ENCODE peak calls at places on chromosome 5, in four cellular contexts. One of them, this sample, is unnamed.
A peak's percentile ranks its signal among the peaks of the same experiment; 100 is the strongest.

GRCh38 chr5:1514027-1514818 is 9.5 kb downstream of the LPCAT1 start:
- DNase-seq in neural progenitor cell: peak; percentile 7
- DNase-seq in fibroblast of lung: no peak
- DNase-seq in neuronal stem cell: no peak
- DNase-seq in this sample: no peak

GRCh38 chr5:39005566-39006232 is 68.5 kb downstream of the RICTOR start:
- DNase-seq in fibroblast of lung: no peak
- DNase-seq in neuronal stem cell: no peak
- DNase-seq in neural progenitor cell: no peak
- DNase-seq in this sample: no peak

GRCh38 chr5:1335540-1336095 is 9.3 kb downstream of the CLPTM1L start:
- DNase-seq in neural progenitor cell: no peak
- DNase-seq in neuronal stem cell: no peak
- DNase-seq in fibroblast of lung: no peak
- DNase-seq in this sample: no peak

GRCh38 chr5:86786955-86787354 is 169.2 kb downstream of the COX7C start:
- DNase-seq in neuronal stem cell: peak; percentile 6
- DNase-seq in neural progenitor cell: peak; percentile 7
- DNase-seq in fibroblast of lung: no peak
- DNase-seq in this sample: peak; percentile 44

GRCh38 chr5:134463176-134463720 is 51.6 kb upstream of the CDKN2AIPNL start:
- DNase-seq in fibroblast of lung: no peak
- DNase-seq in neuronal stem cell: no peak
- DNase-seq in neural progenitor cell: no peak
- DNase-seq in this sample: no peak

GRCh38 chr5:76801159-76801802 is 17.5 kb upstream of the F2RL1 start:
- DNase-seq in neural progenitor cell: no peak
- DNase-seq in neuronal stem cell: no peak
- DNase-seq in fibroblast of lung: peak; percentile 95
- DNase-seq in this sample: no peak

GRCh38 chr5:115702025-115702424 is 76.2 kb upstream of the TMED7 start:
- DNase-seq in neural progenitor cell: no peak
- DNase-seq in fibroblast of lung: no peak
- DNase-seq in neuronal stem cell: no peak
- DNase-seq in this sample: no peak

GRCh38 chr5:123441408-123441807 is 18.2 kb upstream of the CEP120 start:
- DNase-seq in neural progenitor cell: no peak
- DNase-seq in neuronal stem cell: no peak
- DNase-seq in fibroblast of lung: no peak
- DNase-seq in this sample: no peak

GRCh38 chr5:149747141-149747832 is 17.2 kb downstream of the PPARGC1B start:
- DNase-seq in neural progenitor cell: no peak
- DNase-seq in neuronal stem cell: no peak
- DNase-seq in fibroblast of lung: no peak
- DNase-seq in this sample: peak; percentile 63

GRCh38 chr5:40221796-40222195 is 457.9 kb upstream of the PTGER4 start:
- DNase-seq in neuronal stem cell: no peak
- DNase-seq in neural progenitor cell: no peak
- DNase-seq in fibroblast of lung: peak; percentile 90
- DNase-seq in this sample: no peak

GRCh38 chr5:128632264-128632663 is 94.2 kb upstream of the FBN2 start:
- DNase-seq in fibroblast of lung: no peak
- DNase-seq in neural progenitor cell: no peak
- DNase-seq in neuronal stem cell: no peak
- DNase-seq in this sample: no peak

GRCh38 chr5:137802282-137803210 is 48.4 kb upstream of the HNRNPA0 start:
- DNase-seq in neuronal stem cell: no peak
- DNase-seq in neural progenitor cell: no peak
- DNase-seq in fibroblast of lung: no peak
- DNase-seq in this sample: no peak

GRCh38 chr5:34007116-34007674 is 655 bp downstream of the AMACR start:
- DNase-seq in fibroblast of lung: no peak
- DNase-seq in neural progenitor cell: peak; percentile 30
- DNase-seq in neuronal stem cell: no peak
- DNase-seq in this sample: peak; percentile 53

GRCh38 chr5:1332461-1333001 is 12.4 kb downstream of the CLPTM1L start:
- DNase-seq in neuronal stem cell: no peak
- DNase-seq in fibroblast of lung: no peak
- DNase-seq in neural progenitor cell: no peak
- DNase-seq in this sample: no peak

GRCh38 chr5:9604416-9604815 is 25.7 kb downstream of the TAS2R1 start:
- DNase-seq in fibroblast of lung: no peak
- DNase-seq in neural progenitor cell: no peak
- DNase-seq in neuronal stem cell: no peak
- DNase-seq in this sample: no peak

GRCh38 chr5:178284095-178284675 is 51.6 kb upstream of the PHYKPL start:
- DNase-seq in neuronal stem cell: no peak
- DNase-seq in neural progenitor cell: peak; percentile 52
- DNase-seq in fibroblast of lung: no peak
- DNase-seq in this sample: peak; percentile 54

GRCh38 chr5:3195991-3196390 is 399.6 kb upstream of the IRX1 start:
- DNase-seq in neuronal stem cell: no peak
- DNase-seq in fibroblast of lung: no peak
- DNase-seq in neural progenitor cell: peak; percentile 66
- DNase-seq in this sample: peak; percentile 71

GRCh38 chr5:30607301-30607700 is 586.2 kb upstream of the CDH6 start:
- DNase-seq in fibroblast of lung: peak; percentile 0
- DNase-seq in neuronal stem cell: no peak
- DNase-seq in neural progenitor cell: no peak
- DNase-seq in this sample: no peak

GRCh38 chr5:146785065-146785464 is 93.5 kb downstream of the PPP2R2B start:
- DNase-seq in fibroblast of lung: no peak
- DNase-seq in neuronal stem cell: no peak
- DNase-seq in neural progenitor cell: no peak
- DNase-seq in this sample: no peak

GRCh38 chr5:180860273-180860886 is 696 bp downstream of the ZFP62 start:
- DNase-seq in fibroblast of lung: no peak
- DNase-seq in neuronal stem cell: no peak
- DNase-seq in neural progenitor cell: peak; percentile 76
- DNase-seq in this sample: peak; percentile 89

GRCh38 chr5:10310073-10310779 is 2.5 kb upstream of the CMBL start:
- DNase-seq in neural progenitor cell: no peak
- DNase-seq in fibroblast of lung: peak; percentile 68
- DNase-seq in neuronal stem cell: no peak
- DNase-seq in this sample: no peak

GRCh38 chr5:149636861-149637246 is 55.6 kb downstream of the ARHGEF37 start:
- DNase-seq in neural progenitor cell: peak; percentile 80
- DNase-seq in neuronal stem cell: peak; percentile 75
- DNase-seq in fibroblast of lung: peak; percentile 52
- DNase-seq in this sample: peak; percentile 82

GRCh38 chr5:85647349-85648127 is 970.2 kb upstream of the COX7C start:
- DNase-seq in neuronal stem cell: no peak
- DNase-seq in neural progenitor cell: no peak
- DNase-seq in fibroblast of lung: no peak
- DNase-seq in this sample: no peak
- H3K4me3 ChIP-seq in neuronal stem cell: no peak overlapping the region
- H3K4me3 ChIP-seq in neural progenitor cell: no peak overlapping the region
- H3K4me3 ChIP-seq in fibroblast of lung: no peak overlapping the region
- H3K4me3 ChIP-seq in this sample: no peak overlapping the region

DNA sequence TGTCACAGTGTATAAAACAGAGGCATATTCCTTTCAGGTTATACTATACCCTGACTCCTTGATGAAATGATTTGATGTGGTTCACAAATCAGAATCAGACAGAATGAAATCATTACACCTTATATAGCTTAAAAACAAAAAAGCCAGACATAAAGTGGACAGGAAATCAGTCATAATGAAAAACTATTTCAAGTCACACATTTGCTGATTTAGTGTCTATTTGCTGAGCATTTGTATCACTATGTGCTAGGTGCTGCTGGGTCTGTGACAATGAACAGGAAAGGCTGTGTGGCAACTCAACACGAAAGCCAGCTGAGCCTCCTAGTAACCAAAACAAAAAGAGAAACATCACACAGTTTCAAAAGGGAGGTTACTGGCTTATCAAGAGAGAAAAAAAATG is 194.0 kb downstream of the EFNA5 start:
- DNase-seq in neural progenitor cell: no peak
- DNase-seq in neuronal stem cell: no peak
- DNase-seq in fibroblast of lung: no peak
- DNase-seq in this sample: no peak
- H3K9ac ChIP-seq in neural progenitor cell: no peak overlapping the region
- H3K9ac ChIP-seq in neuronal stem cell: no peak overlapping the region
- H3K9ac ChIP-seq in fibroblast of lung: no peak overlapping the region
- H3K9ac ChIP-seq in this sample: no peak overlapping the region

GRCh38 chr5:36683821-36684434 is 77.5 kb downstream of the SLC1A3 start:
- DNase-seq in neural progenitor cell: peak; percentile 50
- DNase-seq in fibroblast of lung: no peak
- DNase-seq in neuronal stem cell: no peak
- DNase-seq in this sample: peak; percentile 38

GRCh38 chr5:36682499-36682898 is 76.1 kb downstream of the SLC1A3 start:
- DNase-seq in fibroblast of lung: no peak
- DNase-seq in neuronal stem cell: no peak
- DNase-seq in neural progenitor cell: no peak
- DNase-seq in this sample: no peak

GRCh38 chr5:36679609-36680008 is 73.2 kb downstream of the SLC1A3 start:
- DNase-seq in neural progenitor cell: no peak
- DNase-seq in neuronal stem cell: no peak
- DNase-seq in fibroblast of lung: no peak
- DNase-seq in this sample: no peak

GRCh38 chr5:36675244-36675643 is 68.8 kb downstream of the SLC1A3 start:
- DNase-seq in neural progenitor cell: no peak
- DNase-seq in neuronal stem cell: no peak
- DNase-seq in fibroblast of lung: no peak
- DNase-seq in this sample: no peak

DNA sequence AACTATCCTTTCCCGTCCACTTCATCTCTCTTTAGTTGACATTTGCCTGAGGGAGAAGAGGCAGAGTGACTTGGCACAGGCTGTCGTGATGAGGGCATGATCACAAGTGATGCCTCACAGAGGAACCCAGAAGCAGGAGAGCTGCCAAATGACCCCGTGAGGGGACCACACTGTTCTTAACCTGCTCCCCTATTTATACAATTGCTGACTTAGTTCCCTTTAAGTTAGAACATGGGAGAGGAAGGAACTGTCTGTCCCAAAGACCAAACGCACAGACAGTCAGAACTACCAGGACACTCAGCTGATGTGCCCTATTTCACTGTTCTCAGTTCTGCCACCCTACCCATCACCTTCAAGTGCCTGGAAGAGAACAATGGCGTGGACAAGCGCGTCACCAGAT is 73.7 kb downstream of the SLC1A3 start:
- DNase-seq in fibroblast of lung: no peak
- DNase-seq in neuronal stem cell: no peak
- DNase-seq in neural progenitor cell: no peak
- DNase-seq in this sample: no peak
- H3K4me3 ChIP-seq in fibroblast of lung: no peak overlapping the region
- H3K4me3 ChIP-seq in neuronal stem cell: no peak overlapping the region
- H3K4me3 ChIP-seq in neural progenitor cell: no peak overlapping the region
- H3K4me3 ChIP-seq in this sample: no peak overlapping the region

GRCh38 chr5:139749242-139749641 is 46.4 kb upstream of the PSD2 start:
- DNase-seq in neural progenitor cell: no peak
- DNase-seq in neuronal stem cell: no peak
- DNase-seq in fibroblast of lung: no peak
- DNase-seq in this sample: no peak

GRCh38 chr5:139748505-139748826 is 47.1 kb upstream of the PSD2 start:
- DNase-seq in neuronal stem cell: no peak
- DNase-seq in neural progenitor cell: peak; percentile 49
- DNase-seq in fibroblast of lung: no peak
- DNase-seq in this sample: no peak

GRCh38 chr5:139745800-139746690 is 49.6 kb upstream of the PSD2 start:
- DNase-seq in neural progenitor cell: peak; percentile 94
- DNase-seq in neuronal stem cell: peak; percentile 86
- DNase-seq in fibroblast of lung: peak; percentile 83
- DNase-seq in this sample: peak; percentile 98

GRCh38 chr5:139746691-139747582 is 48.7 kb upstream of the PSD2 start:
- DNase-seq in neuronal stem cell: no peak
- DNase-seq in fibroblast of lung: peak; percentile 50
- DNase-seq in neural progenitor cell: no peak
- DNase-seq in this sample: peak; percentile 82

DNA sequence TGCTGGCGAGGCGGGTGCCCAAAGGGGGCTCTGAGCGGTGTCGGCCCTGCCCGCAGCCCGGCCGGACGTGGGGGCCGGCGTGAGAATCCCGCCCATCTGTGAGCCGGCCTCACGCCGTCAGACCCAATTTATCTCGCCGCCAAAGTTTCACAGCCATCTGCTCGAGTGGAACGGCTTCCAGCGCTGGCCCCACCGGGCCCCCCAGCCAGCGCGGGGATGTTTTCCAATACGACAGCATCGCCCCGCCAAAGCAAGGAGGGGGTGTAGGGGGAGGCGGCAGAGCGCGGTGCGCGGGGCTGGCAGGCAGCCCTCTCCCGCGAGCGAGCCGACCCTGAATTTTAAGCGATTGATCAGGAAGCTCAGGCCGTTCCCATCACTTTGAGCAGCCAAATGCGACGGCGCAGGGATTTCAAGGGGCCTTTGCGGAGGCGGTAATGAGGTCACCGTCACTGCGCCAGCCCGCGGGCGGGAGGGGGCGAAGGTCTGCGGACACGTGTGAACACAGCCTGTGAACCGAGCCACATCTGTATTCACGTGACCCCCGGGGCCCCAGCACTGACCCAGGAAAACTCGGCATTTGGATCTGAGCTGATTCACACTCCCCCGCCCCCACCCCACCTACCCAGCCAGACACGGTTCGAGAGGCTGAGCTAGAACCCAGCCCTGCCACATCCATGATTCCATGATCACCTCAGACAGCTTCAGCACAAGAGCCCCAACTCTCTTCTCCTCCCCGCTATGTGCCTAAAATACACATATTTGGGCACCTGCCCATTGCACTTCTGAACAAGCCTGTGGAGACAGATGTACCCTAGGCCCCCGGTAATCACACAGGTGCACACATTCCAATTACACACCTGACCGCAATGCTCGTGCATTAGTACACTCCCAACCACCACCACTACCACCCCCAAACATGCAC is 47.8 kb upstream of the PSD2 start:
- DNase-seq in fibroblast of lung: peak; percentile 59
- DNase-seq in neural progenitor cell: peak; percentile 70
- DNase-seq in neuronal stem cell: no peak
- DNase-seq in this sample: peak; percentile 82
- H3K9ac ChIP-seq in fibroblast of lung: peak overlapping the region; percentile 16
- H3K9ac ChIP-seq in neural progenitor cell: no peak overlapping the region
- H3K9ac ChIP-seq in neuronal stem cell: peak overlapping the region; percentile 79
- H3K9ac ChIP-seq in this sample: no peak overlapping the region

GRCh38 chr5:80653497-80653896 is 955 bp upstream of the MSH3 start:
- DNase-seq in fibroblast of lung: no peak
- DNase-seq in neural progenitor cell: no peak
- DNase-seq in neuronal stem cell: no peak
- DNase-seq in this sample: no peak

GRCh38 chr5:80654391-80655230 is at the start of the genes DHFR and MSH3:
- DNase-seq in neuronal stem cell: peak; percentile 87
- DNase-seq in fibroblast of lung: peak; percentile 88
- DNase-seq in neural progenitor cell: peak; percentile 95
- DNase-seq in this sample: peak; percentile 97

GRCh38 chr5:80655231-80655784 is 525 bp upstream of the DHFR start:
- DNase-seq in neuronal stem cell: no peak
- DNase-seq in fibroblast of lung: no peak
- DNase-seq in neural progenitor cell: no peak
- DNase-seq in this sample: no peak

GRCh38 chr5:80656425-80656824 is 1.6 kb upstream of the DHFR start:
- DNase-seq in fibroblast of lung: peak; percentile 36
- DNase-seq in neural progenitor cell: no peak
- DNase-seq in neuronal stem cell: no peak
- DNase-seq in this sample: no peak

GRCh38 chr5:80654054-80654390 is 430 bp upstream of the MSH3 start:
- DNase-seq in neuronal stem cell: no peak
- DNase-seq in neural progenitor cell: peak; percentile 35
- DNase-seq in fibroblast of lung: no peak
- DNase-seq in this sample: peak; percentile 75
- H3K4me3 ChIP-seq in neuronal stem cell: peak overlapping the region; percentile 89
- H3K4me3 ChIP-seq in neural progenitor cell: peak overlapping the region; percentile 96
- H3K4me3 ChIP-seq in fibroblast of lung: peak overlapping the region; percentile 74
- H3K4me3 ChIP-seq in this sample: peak overlapping the region; percentile 89

GRCh38 chr5:143060018-143060417 is 289.8 kb downstream of the ARHGAP26 start:
- DNase-seq in fibroblast of lung: no peak
- DNase-seq in neural progenitor cell: no peak
- DNase-seq in neuronal stem cell: no peak
- DNase-seq in this sample: no peak
- H3K9ac ChIP-seq in fibroblast of lung: no peak overlapping the region
- H3K9ac ChIP-seq in neural progenitor cell: no peak overlapping the region
- H3K9ac ChIP-seq in neuronal stem cell: no peak overlapping the region
- H3K9ac ChIP-seq in this sample: no peak overlapping the region

This sample was measured in endodermal cell.